ENCODE peak calls at places on chromosomes 1 and 21, in seven cellular contexts. I is GM13977, O is ovary, C is endothelial cell, J is heart left ventricle, L is cardiac muscle cell, B is activated B cell treated with CpG ODN at 0.5 μM for 24 hours. Z is an unnamed sample.

GRCh38 chr21:35478096-35479080 is 429.3 kb upstream of the RUNX1 start:
- DNase-seq in I (no peak), L (no peak), O (peak), J (no peak), B (no peak), C (no peak), Z (no peak)

GRCh38 chr1:1433804-1434130 is 1.7 kb upstream of the VWA1 start:
- DNase-seq in J (peak), I (peak), B (no peak), C (no peak), O (peak), L (no peak), Z (peak)

GRCh38 chr1:182616130-182617074 is 12.2 kb upstream of the RGS16 start:
- DNase-seq in I (peak), B (no peak), C (no peak), L (peak), O (peak), J (peak), Z (peak)

GRCh38 chr1:7299329-7299799 is 471.7 kb upstream of the VAMP3 start:
- DNase-seq in B (no peak), L (no peak), C (no peak), J (peak), O (peak), I (no peak), Z (no peak)

GRCh38 chr1:73804935-73805334 is 393.0 kb downstream of the LRRIQ3 start:
- DNase-seq in B (no peak), J (no peak), C (no peak), O (no peak), L (no peak), I (no peak), Z (no peak)

GRCh38 chr21:45607021-45607921 is 36.3 kb upstream of the PCBP3 start:
- DNase-seq in C (no peak), B (no peak), L (no peak), O (no peak), J (no peak), I (no peak), Z (no peak)

GRCh38 chr1:93007941-93008577 is 46.8 kb upstream of the DIPK1A start:
- DNase-seq in J (no peak), C (no peak), O (no peak), L (no peak), B (no peak), I (no peak), Z (no peak)

GRCh38 chr1:212760126-212760823 is 31.3 kb downstream of the NSL1 start:
- DNase-seq in I (peak), L (peak), C (peak), O (no peak), J (no peak), B (no peak), Z (peak)

GRCh38 chr1:23664837-23665795 is 26.5 kb upstream of the RPL11 start:
- DNase-seq in O (no peak), C (peak), L (peak), J (no peak), I (peak), B (no peak), Z (no peak)

DNA sequence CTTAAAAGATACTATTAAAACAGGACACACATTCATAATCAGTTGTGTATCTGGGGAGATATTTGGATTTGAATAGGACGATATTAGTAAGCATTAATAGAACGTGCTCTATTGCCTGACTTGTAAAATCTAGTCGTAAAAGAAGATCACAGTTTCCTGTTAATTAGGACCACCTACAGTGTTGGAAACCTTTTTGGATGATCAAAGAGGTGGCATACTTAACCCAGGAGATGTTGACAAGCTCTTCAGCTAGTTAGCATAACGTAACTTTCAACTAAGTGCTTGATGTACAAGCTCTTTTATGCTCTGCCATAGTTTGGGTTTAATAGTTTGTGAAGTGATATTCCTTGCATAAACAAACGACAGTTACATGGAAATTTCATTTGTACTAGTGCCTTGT is 293.3 kb upstream of the NR5A2 start:
- DNase-seq in I (no peak), L (no peak), J (no peak), B (no peak), C (no peak), O (no peak), Z (no peak)
- TF ChIP-seq CTCF in I (no peak), L (no peak), J (no peak), B (no peak), C (no peak), O (no peak), Z (no peak)

GRCh38 chr21:30190554-30190953 is 23.9 kb upstream of the CLDN17 start:
- DNase-seq in C (no peak), O (no peak), J (no peak), L (no peak), B (no peak), I (no peak), Z (no peak)

GRCh38 chr21:30199989-30200388 is 15.9 kb downstream of the CLDN8 start:
- DNase-seq in L (no peak), I (no peak), J (no peak), C (no peak), O (no peak), B (no peak), Z (no peak)

GRCh38 chr21:30193201-30193600 is 22.7 kb downstream of the CLDN8 start:
- DNase-seq in J (no peak), C (no peak), O (no peak), B (no peak), L (no peak), I (no peak), Z (no peak)

GRCh38 chr21:30189763-30190162 is 23.2 kb upstream of the CLDN17 start:
- DNase-seq in C (no peak), O (no peak), I (no peak), B (no peak), L (no peak), J (no peak), Z (no peak)

GRCh38 chr21:30194701-30195299 is 21.1 kb downstream of the CLDN8 start:
- DNase-seq in O (no peak), I (no peak), B (no peak), J (no peak), C (peak), L (peak), Z (no peak)
- TF ChIP-seq CTCF in O (no peak), I (peak), B (no peak), J (peak), C (peak), L (peak), Z (peak)

GRCh38 chr1:181587870-181588438 is 104.6 kb downstream of the CACNA1E start:
- DNase-seq in I (no peak), C (peak), J (no peak), B (no peak), L (no peak), O (no peak), Z (peak)
- TF ChIP-seq CTCF in I (peak), C (peak), J (no peak), B (no peak), L (no peak), O (no peak), Z (no peak)

GRCh38 chr1:58931761-58932160 is 147.9 kb upstream of the JUN start:
- DNase-seq in J (no peak), L (no peak), B (no peak), O (no peak), I (no peak), C (no peak), Z (no peak)

GRCh38 chr1:58932820-58933598 is 149.2 kb upstream of the JUN start:
- DNase-seq in L (no peak), J (no peak), B (no peak), I (no peak), O (no peak), C (no peak), Z (no peak)

GRCh38 chr1:58934711-58935110 is 150.9 kb upstream of the JUN start:
- DNase-seq in O (no peak), C (no peak), L (no peak), J (no peak), I (no peak), B (no peak), Z (no peak)

GRCh38 chr1:58931024-58931423 is 147.2 kb upstream of the JUN start:
- DNase-seq in B (no peak), C (no peak), L (no peak), O (no peak), J (no peak), I (no peak), Z (no peak)

DNA sequence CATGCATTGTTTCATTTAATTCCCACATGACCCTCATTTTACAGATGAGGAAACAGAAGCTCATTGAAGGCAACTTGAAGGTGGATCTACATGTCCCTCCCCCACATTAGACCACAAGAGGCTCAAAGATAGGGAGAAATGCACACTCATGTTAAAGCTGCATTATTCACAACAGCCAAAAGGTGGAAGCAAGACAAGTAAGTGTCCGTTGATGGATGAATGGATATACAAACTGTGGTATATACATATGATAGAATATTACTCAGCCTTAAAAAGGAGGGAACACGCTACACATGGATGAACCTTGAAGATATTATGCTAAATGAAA is 149.7 kb upstream of the JUN start:
- DNase-seq in B (no peak), O (no peak), I (no peak), J (no peak), C (no peak), L (no peak), Z (no peak)
- TF ChIP-seq CTCF in B (no peak), O (no peak), I (no peak), J (no peak), C (no peak), L (no peak), Z (no peak)